ENCODE peak calls at places on chromosomes 5 and 9, in four cellular contexts. Y is bronchial epithelial cell, S is thoracic aorta, V is GM10248. J is an unnamed sample.

GRCh38 chr9:99299214-99300102 is 77.4 kb downstream of the SEC61B start:
- DNase-seq in Y (peak; percentile 78), S (no peak), V (no peak), J (peak; percentile 49)

GRCh38 chr5:36692791-36693763 is 86.7 kb downstream of the SLC1A3 start:
- DNase-seq in Y (peak; percentile 41), S (peak; percentile 19), V (peak; percentile 80), J (peak; percentile 82)

GRCh38 chr9:76359365-76359764 is 34.9 kb downstream of the RFK start:
- DNase-seq in Y (no peak), S (no peak), V (no peak), J (no peak)

GRCh38 chr5:120463991-120464626 is at the start of gene PRR16:
- DNase-seq in Y (peak; percentile 13), S (no peak), V (peak; percentile 52), J (peak; percentile 71)

GRCh38 chr9:120845255-120845654 is 2.5 kb upstream of the PSMD5 start:
- DNase-seq in Y (peak; percentile 25), S (no peak), V (no peak), J (no peak)

GRCh38 chr9:93830224-93830596 is 124.9 kb downstream of the BARX1 start:
- DNase-seq in Y (no peak), S (no peak), V (peak; percentile 3), J (no peak)

GRCh38 chr9:21993893-21994525 is at the start of gene CDKN2A:
- DNase-seq in Y (no peak), S (no peak), V (peak; percentile 62), J (peak; percentile 74)

GRCh38 chr9:68750786-68751185 is 45.7 kb downstream of the PIP5K1B start:
- DNase-seq in Y (peak; percentile 12), S (no peak), V (no peak), J (no peak)

GRCh38 chr9:123105490-123105889 is 72.0 kb downstream of the GPR21 start:
- DNase-seq in Y (no peak), S (no peak), V (no peak), J (no peak)

GRCh38 chr9:123109540-123110279 is 76.2 kb downstream of the GPR21 start:
- DNase-seq in Y (no peak), S (no peak), V (no peak), J (no peak)

GRCh38 chr9:123108976-123109375 is 75.5 kb downstream of the GPR21 start:
- DNase-seq in Y (no peak), S (no peak), V (no peak), J (no peak)

GRCh38 chr9:123104807-123105206 is 71.3 kb downstream of the GPR21 start:
- DNase-seq in Y (no peak), S (no peak), V (no peak), J (no peak)

DNA sequence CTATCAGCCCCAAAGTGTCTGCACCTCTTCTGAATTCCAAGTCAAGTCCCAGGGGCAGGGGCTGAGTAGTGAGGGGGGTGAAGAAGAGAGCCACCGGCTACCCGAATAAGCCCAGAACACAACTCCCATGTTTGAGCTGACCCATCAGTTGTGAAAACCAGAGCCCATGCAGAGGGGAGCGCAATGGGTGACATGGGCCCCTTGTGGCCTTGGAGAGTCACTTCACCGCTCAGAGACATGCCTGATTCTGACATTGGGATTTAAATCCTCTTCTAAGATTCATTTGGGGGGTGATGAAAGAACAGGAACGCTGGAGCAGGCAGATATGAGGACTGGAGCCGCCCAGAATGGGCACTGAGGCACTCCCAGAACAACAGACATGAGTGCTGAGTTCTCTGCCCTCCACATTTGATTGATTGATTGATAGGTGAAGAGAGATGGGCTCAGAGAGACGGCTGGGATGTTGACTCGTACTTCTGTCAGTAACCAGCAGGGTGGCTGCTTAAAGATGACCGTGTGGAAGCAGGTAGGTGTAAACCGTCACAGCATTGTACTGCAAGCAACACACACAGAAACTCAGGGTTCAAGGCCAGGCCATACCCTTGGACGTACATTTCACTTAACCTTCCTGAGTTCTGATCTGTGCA is 74.3 kb downstream of the GPR21 start:
- DNase-seq in Y (no peak), S (no peak), V (no peak), J (no peak)
- TF ChIP-seq CTCF in Y (no peak), S (peak; percentile 12), V (no peak), J (no peak)

DNA sequence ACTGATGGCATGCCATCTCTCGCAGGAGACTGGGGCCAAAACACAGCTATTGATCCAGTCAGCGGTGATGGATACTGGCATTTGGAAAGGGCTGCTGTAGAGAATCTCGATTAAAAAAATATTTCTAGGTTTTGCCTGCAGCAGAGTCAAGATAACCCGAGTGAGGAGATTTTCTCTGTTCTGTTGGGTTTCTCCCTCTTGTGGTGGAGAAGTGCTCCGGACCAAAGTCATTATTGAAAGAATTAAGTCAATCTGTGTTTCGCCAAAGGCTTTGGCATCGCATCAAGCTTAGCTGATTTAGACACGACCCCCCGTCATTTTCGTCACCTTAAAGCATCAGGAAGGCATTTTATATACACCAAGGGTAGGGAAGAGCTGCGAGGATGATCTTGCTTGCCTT is 97.2 kb upstream of the IRX2 start:
- DNase-seq in Y (peak; percentile 16), S (no peak), V (no peak), J (no peak)
- TF ChIP-seq CTCF in Y (peak; percentile 31), S (no peak), V (no peak), J (no peak)

GRCh38 chr9:134474058-134474370 is 147.8 kb downstream of the RXRA start:
- DNase-seq in Y (no peak), S (no peak), V (no peak), J (no peak)
- TF ChIP-seq CTCF in Y (no peak), S (no peak), V (no peak), J (no peak)

GRCh38 chr9:79013715-79014610 is 557.8 kb upstream of the TLE4 start:
- DNase-seq in Y (peak; percentile 63), S (no peak), V (no peak), J (no peak)

GRCh38 chr9:79014929-79015699 is 556.7 kb upstream of the TLE4 start:
- DNase-seq in Y (peak; percentile 70), S (no peak), V (no peak), J (no peak)

GRCh38 chr9:79015951-79016350 is 555.8 kb upstream of the TLE4 start:
- DNase-seq in Y (no peak), S (no peak), V (no peak), J (no peak)

GRCh38 chr9:79011461-79011860 is 560.3 kb upstream of the TLE4 start:
- DNase-seq in Y (no peak), S (no peak), V (no peak), J (no peak)

DNA sequence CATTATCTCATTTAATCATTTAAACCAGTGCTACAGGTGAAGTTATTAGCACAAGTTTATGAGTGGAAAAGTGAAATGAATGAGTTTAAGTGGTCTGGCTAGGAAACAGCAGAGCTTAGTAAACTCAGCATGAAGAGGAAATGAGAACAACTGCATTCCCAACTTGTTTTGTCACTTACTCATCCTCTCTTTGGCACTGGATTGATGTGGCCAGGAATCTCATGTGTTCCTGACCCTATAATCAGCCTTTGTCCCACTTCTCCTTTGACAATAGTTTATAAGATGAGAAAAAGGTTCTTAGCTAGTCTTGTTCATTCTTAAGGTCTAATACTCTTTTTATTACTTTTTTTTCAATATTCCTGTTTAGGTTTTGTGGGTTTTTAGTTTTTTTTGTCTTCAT is 559.2 kb upstream of the TLE4 start:
- DNase-seq in Y (peak; percentile 50), S (no peak), V (no peak), J (no peak)
- TF ChIP-seq CTCF in Y (no peak), S (no peak), V (no peak), J (no peak)

GRCh38 chr5:146595088-146595487 is 79.1 kb upstream of the GPR151 start:
- DNase-seq in Y (no peak), S (no peak), V (no peak), J (no peak)
- TF ChIP-seq CTCF in Y (no peak), S (no peak), V (no peak), J (no peak)

GRCh38 chr9:106023455-106023854 is 329.1 kb downstream of the TMEM38B start:
- DNase-seq in Y (no peak), S (no peak), V (no peak), J (no peak)

GRCh38 chr9:106019702-106020101 is 325.4 kb downstream of the TMEM38B start:
- DNase-seq in Y (no peak), S (no peak), V (no peak), J (no peak)

GRCh38 chr9:106025449-106025848 is 331.1 kb downstream of the TMEM38B start:
- DNase-seq in Y (peak; percentile 9), S (no peak), V (no peak), J (no peak)
- TF ChIP-seq CTCF in Y (no peak), S (no peak), V (no peak), J (no peak)

J was measured in GM20000.